ENCODE peak calls at places on chromosomes 4 and X, in eight cellular contexts. One of them, this sample, is unnamed.

GRCh38 chrX:107766470-107767140 is 9.0 kb downstream of the TSC22D3 start:
- DNase-seq in tibial artery: peak; percentile 73
- DNase-seq in pancreas: no peak
- DNase-seq in heart right ventricle: peak; percentile 31
- DNase-seq in upper lobe of right lung: no peak
- DNase-seq in mucosa of descending colon: peak; percentile 9
- DNase-seq in mammary epithelial cell: peak; percentile 42
- DNase-seq in lower lobe of right lung: no peak
- DNase-seq in this sample: no peak

GRCh38 chrX:154534526-154535322 is 11.9 kb downstream of the G6PD start:
- DNase-seq in pancreas: peak; percentile 88
- DNase-seq in lower lobe of right lung: peak; percentile 92
- DNase-seq in mucosa of descending colon: peak; percentile 88
- DNase-seq in upper lobe of right lung: peak; percentile 93
- DNase-seq in tibial artery: peak; percentile 91
- DNase-seq in heart right ventricle: peak; percentile 87
- DNase-seq in mammary epithelial cell: peak; percentile 69
- DNase-seq in this sample: no peak

GRCh38 chr4:83456184-83456501 is 285 bp downstream of the MRPS18C start:
- DNase-seq in upper lobe of right lung: no peak
- DNase-seq in pancreas: no peak
- DNase-seq in mammary epithelial cell: no peak
- DNase-seq in heart right ventricle: no peak
- DNase-seq in lower lobe of right lung: no peak
- DNase-seq in mucosa of descending colon: no peak
- DNase-seq in tibial artery: no peak
- DNase-seq in this sample: no peak

GRCh38 chr4:25702848-25703247 is 47.2 kb downstream of the SLC34A2 start:
- DNase-seq in mucosa of descending colon: no peak
- DNase-seq in upper lobe of right lung: no peak
- DNase-seq in mammary epithelial cell: peak; percentile 9
- DNase-seq in lower lobe of right lung: no peak
- DNase-seq in heart right ventricle: peak; percentile 17
- DNase-seq in pancreas: no peak
- DNase-seq in tibial artery: no peak
- DNase-seq in this sample: no peak

GRCh38 chr4:139243448-139244365 is 36.3 kb downstream of the MGARP start:
- DNase-seq in pancreas: no peak
- DNase-seq in tibial artery: no peak
- DNase-seq in upper lobe of right lung: no peak
- DNase-seq in heart right ventricle: no peak
- DNase-seq in lower lobe of right lung: no peak
- DNase-seq in mucosa of descending colon: no peak
- DNase-seq in mammary epithelial cell: peak; percentile 100
- DNase-seq in this sample: peak; percentile 99

GRCh38 chr4:37365888-37366287 is 121.3 kb downstream of the NWD2 start:
- DNase-seq in mammary epithelial cell: no peak
- DNase-seq in pancreas: no peak
- DNase-seq in tibial artery: no peak
- DNase-seq in upper lobe of right lung: no peak
- DNase-seq in lower lobe of right lung: no peak
- DNase-seq in mucosa of descending colon: no peak
- DNase-seq in heart right ventricle: no peak
- DNase-seq in this sample: no peak

GRCh38 chr4:83109480-83110221 is 4.9 kb downstream of the PLAC8 start:
- DNase-seq in mammary epithelial cell: no peak
- DNase-seq in heart right ventricle: peak; percentile 36
- DNase-seq in lower lobe of right lung: peak; percentile 66
- DNase-seq in tibial artery: no peak
- DNase-seq in mucosa of descending colon: peak; percentile 59
- DNase-seq in pancreas: peak; percentile 36
- DNase-seq in upper lobe of right lung: peak; percentile 78
- DNase-seq in this sample: no peak

GRCh38 chr4:138512766-138513165 is 270.6 kb upstream of the SLC7A11 start:
- DNase-seq in lower lobe of right lung: no peak
- DNase-seq in upper lobe of right lung: no peak
- DNase-seq in heart right ventricle: no peak
- DNase-seq in mucosa of descending colon: no peak
- DNase-seq in tibial artery: no peak
- DNase-seq in mammary epithelial cell: no peak
- DNase-seq in pancreas: no peak
- DNase-seq in this sample: no peak

GRCh38 chr4:110540606-110541440 is 64.9 kb downstream of the ENPEP start:
- DNase-seq in mucosa of descending colon: no peak
- DNase-seq in tibial artery: no peak
- DNase-seq in upper lobe of right lung: no peak
- DNase-seq in lower lobe of right lung: no peak
- DNase-seq in pancreas: no peak
- DNase-seq in heart right ventricle: no peak
- DNase-seq in mammary epithelial cell: peak; percentile 85
- DNase-seq in this sample: peak; percentile 1

GRCh38 chrX:109740076-109740809 is 7.2 kb upstream of the ACSL4 start:
- DNase-seq in lower lobe of right lung: no peak
- DNase-seq in pancreas: no peak
- DNase-seq in upper lobe of right lung: no peak
- DNase-seq in mammary epithelial cell: peak; percentile 65
- DNase-seq in mucosa of descending colon: no peak
- DNase-seq in tibial artery: no peak
- DNase-seq in heart right ventricle: no peak
- DNase-seq in this sample: no peak

GRCh38 chr4:153485374-153485773 is 19.2 kb downstream of the TMEM131L start:
- DNase-seq in pancreas: no peak
- DNase-seq in tibial artery: no peak
- DNase-seq in heart right ventricle: no peak
- DNase-seq in lower lobe of right lung: no peak
- DNase-seq in mucosa of descending colon: no peak
- DNase-seq in upper lobe of right lung: no peak
- DNase-seq in mammary epithelial cell: no peak
- DNase-seq in this sample: no peak

GRCh38 chrX:22575161-22575845 is 302.6 kb downstream of the CBLL2 start:
- DNase-seq in heart right ventricle: no peak
- DNase-seq in tibial artery: no peak
- DNase-seq in pancreas: no peak
- DNase-seq in mucosa of descending colon: no peak
- DNase-seq in lower lobe of right lung: no peak
- DNase-seq in mammary epithelial cell: peak; percentile 65
- DNase-seq in upper lobe of right lung: no peak
- DNase-seq in this sample: no peak

GRCh38 chrX:150767475-150768131 is 74.4 kb downstream of the MTMR1 start:
- DNase-seq in lower lobe of right lung: no peak
- DNase-seq in upper lobe of right lung: no peak
- DNase-seq in mucosa of descending colon: no peak
- DNase-seq in pancreas: no peak
- DNase-seq in heart right ventricle: no peak
- DNase-seq in mammary epithelial cell: peak; percentile 58
- DNase-seq in tibial artery: no peak
- DNase-seq in this sample: peak; percentile 67

GRCh38 chr4:74087481-74087880 is 11.5 kb downstream of the CXCL2 start:
- DNase-seq in mucosa of descending colon: no peak
- DNase-seq in mammary epithelial cell: peak; percentile 36
- DNase-seq in pancreas: no peak
- DNase-seq in tibial artery: no peak
- DNase-seq in heart right ventricle: no peak
- DNase-seq in lower lobe of right lung: no peak
- DNase-seq in upper lobe of right lung: no peak
- DNase-seq in this sample: no peak

GRCh38 chrX:63652086-63652775 is 132.8 kb downstream of the ARHGEF9 start:
- DNase-seq in pancreas: no peak
- DNase-seq in tibial artery: no peak
- DNase-seq in mammary epithelial cell: no peak
- DNase-seq in upper lobe of right lung: no peak
- DNase-seq in lower lobe of right lung: no peak
- DNase-seq in mucosa of descending colon: no peak
- DNase-seq in heart right ventricle: no peak
- DNase-seq in this sample: peak; percentile 12

GRCh38 chr4:39559641-39560040 is 32.4 kb upstream of the UGDH start:
- DNase-seq in pancreas: no peak
- DNase-seq in tibial artery: no peak
- DNase-seq in heart right ventricle: no peak
- DNase-seq in mucosa of descending colon: peak; percentile 57
- DNase-seq in upper lobe of right lung: no peak
- DNase-seq in lower lobe of right lung: no peak
- DNase-seq in mammary epithelial cell: no peak
- DNase-seq in this sample: no peak

GRCh38 chr4:41044791-41045190 is 169.6 kb downstream of the APBB2 start:
- DNase-seq in pancreas: no peak
- DNase-seq in tibial artery: no peak
- DNase-seq in upper lobe of right lung: no peak
- DNase-seq in mucosa of descending colon: no peak
- DNase-seq in heart right ventricle: no peak
- DNase-seq in mammary epithelial cell: no peak
- DNase-seq in lower lobe of right lung: no peak
- DNase-seq in this sample: no peak

GRCh38 chr4:27068151-27068862 is 207.7 kb downstream of the STIM2 start:
- DNase-seq in mammary epithelial cell: no peak
- DNase-seq in pancreas: no peak
- DNase-seq in tibial artery: no peak
- DNase-seq in mucosa of descending colon: no peak
- DNase-seq in heart right ventricle: no peak
- DNase-seq in upper lobe of right lung: no peak
- DNase-seq in lower lobe of right lung: peak; percentile 70
- DNase-seq in this sample: no peak

GRCh38 chr4:27062256-27062655 is 201.6 kb downstream of the STIM2 start:
- DNase-seq in lower lobe of right lung: no peak
- DNase-seq in tibial artery: no peak
- DNase-seq in mammary epithelial cell: no peak
- DNase-seq in mucosa of descending colon: no peak
- DNase-seq in pancreas: no peak
- DNase-seq in heart right ventricle: no peak
- DNase-seq in upper lobe of right lung: no peak
- DNase-seq in this sample: no peak

DNA sequence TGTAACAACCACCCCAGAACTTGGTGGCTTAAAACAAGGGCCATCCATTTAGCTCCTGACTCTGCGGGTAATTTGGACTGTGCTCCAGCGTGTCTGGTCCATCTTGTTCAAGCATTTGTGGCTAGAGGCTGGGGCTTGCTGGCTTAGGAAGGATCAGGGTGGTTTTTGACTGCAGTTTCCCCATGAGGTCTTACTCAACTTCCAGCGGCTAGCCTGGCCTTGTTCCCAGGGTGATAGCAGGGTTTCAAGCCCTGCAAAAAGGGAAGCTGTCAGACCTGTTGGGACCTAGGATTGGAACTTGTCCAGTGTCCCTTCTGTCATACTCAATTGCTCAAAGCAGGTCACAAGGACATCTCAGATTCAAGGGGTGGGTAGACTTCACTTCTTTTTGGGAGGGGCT is 205.9 kb downstream of the STIM2 start:
- DNase-seq in pancreas: peak; percentile 31
- DNase-seq in lower lobe of right lung: peak; percentile 73
- DNase-seq in heart right ventricle: no peak
- DNase-seq in mammary epithelial cell: no peak
- DNase-seq in mucosa of descending colon: no peak
- DNase-seq in tibial artery: peak; percentile 67
- DNase-seq in upper lobe of right lung: peak; percentile 77
- DNase-seq in this sample: no peak
- H3K4me3 ChIP-seq in pancreas: no peak overlapping the region
- H3K4me3 ChIP-seq in lower lobe of right lung: no peak overlapping the region
- H3K4me3 ChIP-seq in heart right ventricle: no peak overlapping the region
- H3K4me3 ChIP-seq in mammary epithelial cell: no peak overlapping the region
- H3K4me3 ChIP-seq in mucosa of descending colon: no peak overlapping the region
- H3K4me3 ChIP-seq in tibial artery: no peak overlapping the region
- H3K4me3 ChIP-seq in upper lobe of right lung: no peak overlapping the region
- H3K4me3 ChIP-seq in this sample: no peak overlapping the region

GRCh38 chrX:99305573-99305972 is 1104.5 kb downstream of the PCDH19 start:
- DNase-seq in pancreas: no peak
- DNase-seq in lower lobe of right lung: no peak
- DNase-seq in tibial artery: no peak
- DNase-seq in mammary epithelial cell: no peak
- DNase-seq in heart right ventricle: no peak
- DNase-seq in mucosa of descending colon: no peak
- DNase-seq in upper lobe of right lung: no peak
- DNase-seq in this sample: no peak

GRCh38 chrX:99301990-99302389 is 1108.1 kb downstream of the PCDH19 start:
- DNase-seq in lower lobe of right lung: no peak
- DNase-seq in mucosa of descending colon: no peak
- DNase-seq in tibial artery: no peak
- DNase-seq in pancreas: no peak
- DNase-seq in mammary epithelial cell: no peak
- DNase-seq in upper lobe of right lung: no peak
- DNase-seq in heart right ventricle: no peak
- DNase-seq in this sample: no peak
- TF ChIP-seq CTCF in lower lobe of right lung: no peak
- TF ChIP-seq CTCF in mucosa of descending colon: no peak
- TF ChIP-seq CTCF in tibial artery: no peak
- TF ChIP-seq CTCF in pancreas: no peak
- TF ChIP-seq CTCF in mammary epithelial cell: peak; percentile 21
- TF ChIP-seq CTCF in upper lobe of right lung: no peak
- TF ChIP-seq CTCF in heart right ventricle: peak; percentile 28
- TF ChIP-seq CTCF in this sample: no peak

GRCh38 chr4:75790024-75790423 is 65.6 kb downstream of the USO1 start:
- DNase-seq in heart right ventricle: no peak
- DNase-seq in upper lobe of right lung: no peak
- DNase-seq in tibial artery: no peak
- DNase-seq in pancreas: no peak
- DNase-seq in mucosa of descending colon: no peak
- DNase-seq in lower lobe of right lung: no peak
- DNase-seq in mammary epithelial cell: no peak
- DNase-seq in this sample: no peak

GRCh38 chr4:75781328-75781727 is 57.0 kb downstream of the USO1 start:
- DNase-seq in pancreas: no peak
- DNase-seq in lower lobe of right lung: no peak
- DNase-seq in tibial artery: no peak
- DNase-seq in upper lobe of right lung: no peak
- DNase-seq in mammary epithelial cell: no peak
- DNase-seq in heart right ventricle: no peak
- DNase-seq in mucosa of descending colon: no peak
- DNase-seq in this sample: no peak

GRCh38 chr4:75786526-75786925 is 62.1 kb downstream of the USO1 start:
- DNase-seq in heart right ventricle: no peak
- DNase-seq in mammary epithelial cell: no peak
- DNase-seq in tibial artery: no peak
- DNase-seq in mucosa of descending colon: no peak
- DNase-seq in pancreas: no peak
- DNase-seq in lower lobe of right lung: no peak
- DNase-seq in upper lobe of right lung: no peak
- DNase-seq in this sample: no peak

DNA sequence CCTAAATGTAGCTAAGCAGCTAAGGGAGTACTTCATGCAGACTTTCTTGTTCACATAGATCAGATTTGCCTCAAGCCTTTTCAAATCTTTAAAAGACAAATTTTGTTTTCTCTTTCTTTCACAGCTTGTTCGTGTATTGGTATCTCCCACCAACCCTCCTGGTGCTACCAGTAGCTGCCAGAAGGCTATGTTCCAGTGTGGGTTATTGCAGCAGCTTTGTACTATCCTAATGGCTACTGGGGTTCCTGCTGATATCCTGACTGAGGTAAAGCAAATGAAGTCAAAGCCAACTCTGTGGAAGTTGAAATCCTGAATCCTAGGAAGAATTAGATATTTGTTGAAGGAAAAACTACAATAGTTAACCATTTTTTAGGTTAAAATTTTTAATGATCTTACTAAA is 62.6 kb downstream of the USO1 start:
- DNase-seq in upper lobe of right lung: no peak
- DNase-seq in pancreas: no peak
- DNase-seq in mucosa of descending colon: no peak
- DNase-seq in lower lobe of right lung: no peak
- DNase-seq in mammary epithelial cell: no peak
- DNase-seq in heart right ventricle: no peak
- DNase-seq in tibial artery: no peak
- DNase-seq in this sample: no peak
- H3K36me3 ChIP-seq in upper lobe of right lung: peaks cover 97% of the 10 kb centered on the region
- H3K36me3 ChIP-seq in pancreas: no peaks in the 10 kb centered on the region
- H3K36me3 ChIP-seq in mucosa of descending colon: no peaks in the 10 kb centered on the region
- H3K36me3 ChIP-seq in lower lobe of right lung: peaks cover 87% of the 10 kb centered on the region
- H3K36me3 ChIP-seq in mammary epithelial cell: peaks cover 20% of the 10 kb centered on the region
- H3K36me3 ChIP-seq in heart right ventricle: peaks cover 98% of the 10 kb centered on the region
- H3K36me3 ChIP-seq in tibial artery: peaks cover 70% of the 10 kb centered on the region
- H3K36me3 ChIP-seq in this sample: peaks cover 3% of the 10 kb centered on the region

GRCh38 chr4:184824776-184825393 is 883 bp downstream of the ACSL1 start:
- DNase-seq in heart right ventricle: no peak
- DNase-seq in lower lobe of right lung: no peak
- DNase-seq in mucosa of descending colon: peak; percentile 27
- DNase-seq in mammary epithelial cell: peak; percentile 22
- DNase-seq in upper lobe of right lung: no peak
- DNase-seq in tibial artery: no peak
- DNase-seq in pancreas: no peak
- DNase-seq in this sample: no peak
- H3K4me3 ChIP-seq in heart right ventricle: peak overlapping the region; percentile 54
- H3K4me3 ChIP-seq in lower lobe of right lung: peak overlapping the region; percentile 69
- H3K4me3 ChIP-seq in mucosa of descending colon: no peak overlapping the region
- H3K4me3 ChIP-seq in mammary epithelial cell: peak overlapping the region; percentile 75
- H3K4me3 ChIP-seq in upper lobe of right lung: peak overlapping the region; percentile 76
- H3K4me3 ChIP-seq in tibial artery: peak overlapping the region; percentile 72
- H3K4me3 ChIP-seq in pancreas: peak overlapping the region; percentile 57
- H3K4me3 ChIP-seq in this sample: peak overlapping the region; percentile 52